ENCODE peak calls at places on chromosomes 12 and 14, in nine cellular contexts. R, D, Z, F, C, I, T, W and G are unnamed samples.

GRCh38 chr14:98444077-98444476 is 827.9 kb downstream of the BCL11B start:
- DNase-seq in R (no peak), D (no peak), Z (no peak), F (no peak), C (no peak), I (peak; percentile 76), T (no peak), W (no peak), G (no peak)

GRCh38 chr12:53221203-53222076 is 10.6 kb downstream of the RARG start:
- DNase-seq in R (peak; percentile 84), D (no peak), Z (peak; percentile 76), F (peak; percentile 79), C (peak; percentile 82), I (peak; percentile 49), T (peak; percentile 78), W (peak; percentile 96), G (peak; percentile 82)

GRCh38 chr12:84198294-84198946 is 714.2 kb downstream of the SLC6A15 start:
- DNase-seq in R (no peak), D (no peak), Z (no peak), F (no peak), C (no peak), I (no peak), T (no peak), W (no peak), G (no peak)

GRCh38 chr12:77494306-77494705 is 336.4 kb upstream of the NAV3 start:
- DNase-seq in R (no peak), D (no peak), Z (no peak), F (no peak), C (no peak), I (no peak), T (no peak), W (no peak), G (no peak)

GRCh38 chr12:41442905-41443304 is 254.8 kb downstream of the PDZRN4 start:
- DNase-seq in R (no peak), D (no peak), Z (peak; percentile 4), F (no peak), C (no peak), I (no peak), T (no peak), W (no peak), G (no peak)

GRCh38 chr14:61152851-61153364 is 128.2 kb downstream of the TMEM30B start:
- DNase-seq in R (no peak), D (no peak), Z (peak; percentile 49), F (no peak), C (no peak), I (no peak), T (no peak), W (no peak), G (no peak)

GRCh38 chr12:48198619-48198973 is 4.5 kb downstream of the OR10AD1 start:
- DNase-seq in R (peak; percentile 64), D (no peak), Z (no peak), F (no peak), C (peak; percentile 39), I (peak; percentile 34), T (peak; percentile 38), W (no peak), G (no peak)

GRCh38 chr14:33950320-33951182 is at the start of gene EGLN3:
- DNase-seq in R (peak; percentile 80), D (peak; percentile 31), Z (peak; percentile 64), F (peak; percentile 82), C (peak; percentile 94), I (no peak), T (peak; percentile 86), W (peak; percentile 98), G (peak; percentile 86)

DNA sequence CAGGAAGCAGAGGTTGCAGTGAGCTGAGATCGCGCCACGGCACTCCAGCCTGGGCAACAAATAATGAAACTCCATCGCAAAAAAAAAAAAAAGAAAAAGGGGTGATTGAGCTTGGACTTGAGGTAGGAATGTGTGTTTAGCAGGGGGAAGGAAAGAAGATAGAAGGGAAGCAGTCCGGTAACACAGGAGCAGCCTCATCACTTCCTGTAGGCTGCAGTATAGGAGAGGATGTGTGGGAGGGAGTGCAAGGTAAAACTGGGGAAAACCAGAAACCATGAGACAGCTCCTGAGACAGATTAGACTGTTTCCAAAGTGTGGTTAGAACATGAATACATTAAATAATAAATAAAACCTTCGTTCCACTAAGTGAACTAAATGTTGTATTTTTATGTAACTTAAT is 49.2 kb downstream of the FGD4 start:
- DNase-seq in R (no peak), D (peak; percentile 23), Z (no peak), F (no peak), C (no peak), I (no peak), T (no peak), W (peak; percentile 22), G (no peak)
- TF ChIP-seq CTCF in R (no peak), D (peak; percentile 51), Z (no peak), F (no peak), C (no peak), I (no peak), T (no peak), W (peak; percentile 29), G (no peak)

GRCh38 chr14:101969480-101969879 is 5.1 kb downstream of the DYNC1H1 start:
- DNase-seq in R (no peak), D (no peak), Z (no peak), F (no peak), C (no peak), I (no peak), T (no peak), W (no peak), G (no peak)

GRCh38 chr14:101973356-101973755 is 9.0 kb downstream of the DYNC1H1 start:
- DNase-seq in R (no peak), D (no peak), Z (no peak), F (no peak), C (no peak), I (no peak), T (no peak), W (no peak), G (no peak)

GRCh38 chr14:101975231-101975630 is 10.9 kb downstream of the DYNC1H1 start:
- DNase-seq in R (no peak), D (no peak), Z (no peak), F (no peak), C (no peak), I (no peak), T (no peak), W (no peak), G (no peak)

GRCh38 chr14:101970830-101971400 is 6.5 kb downstream of the DYNC1H1 start:
- DNase-seq in R (no peak), D (no peak), Z (no peak), F (no peak), C (no peak), I (no peak), T (no peak), W (no peak), G (no peak)

GRCh38 chr14:101972126-101972785 is 7.9 kb downstream of the DYNC1H1 start:
- DNase-seq in R (peak; percentile 79), D (peak; percentile 98), Z (peak; percentile 99), F (no peak), C (peak; percentile 79), I (no peak), T (no peak), W (peak; percentile 71), G (no peak)
- TF ChIP-seq CTCF in R (no peak), D (no peak), Z (no peak), F (no peak), C (no peak), I (no peak), T (no peak), W (no peak), G (no peak)

DNA sequence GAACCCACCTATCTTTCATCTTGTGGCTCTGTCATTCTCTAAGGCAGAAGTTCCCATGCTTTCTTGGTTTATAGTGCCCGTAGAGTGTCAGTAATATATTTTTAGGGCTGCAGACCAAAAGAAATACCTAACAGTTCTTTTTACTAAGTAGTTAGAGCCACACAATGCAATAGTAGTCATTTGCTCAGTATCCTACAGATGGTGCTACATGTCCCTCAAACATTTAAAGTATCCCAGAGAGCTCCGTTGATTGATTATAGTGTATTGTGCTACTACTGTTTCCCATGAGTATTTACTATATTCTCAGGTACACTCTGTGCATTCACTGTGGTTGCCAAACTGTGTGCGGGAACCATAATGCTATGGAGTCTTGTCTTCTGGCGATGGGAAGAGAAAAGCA is 4.7 kb upstream of the PLBD1 start:
- DNase-seq in R (no peak), D (no peak), Z (no peak), F (no peak), C (no peak), I (no peak), T (no peak), W (no peak), G (no peak)
- TF ChIP-seq CTCF in R (no peak), D (peak; percentile 18), Z (no peak), F (peak; percentile 20), C (no peak), I (no peak), T (peak; percentile 39), W (peak; percentile 77), G (no peak)

GRCh38 chr14:90303382-90303943 is 28.3 kb downstream of the NRDE2 start:
- DNase-seq in R (no peak), D (no peak), Z (no peak), F (no peak), C (no peak), I (no peak), T (no peak), W (no peak), G (no peak)

GRCh38 chr14:90301122-90301521 is 30.6 kb downstream of the NRDE2 start:
- DNase-seq in R (no peak), D (no peak), Z (no peak), F (no peak), C (no peak), I (no peak), T (no peak), W (no peak), G (no peak)

GRCh38 chr14:90302529-90303303 is 29.0 kb downstream of the NRDE2 start:
- DNase-seq in R (no peak), D (no peak), Z (no peak), F (no peak), C (no peak), I (no peak), T (no peak), W (peak; percentile 60), G (no peak)

GRCh38 chr14:90300649-90301048 is 31.1 kb downstream of the NRDE2 start:
- DNase-seq in R (no peak), D (no peak), Z (peak; percentile 68), F (no peak), C (no peak), I (no peak), T (no peak), W (no peak), G (no peak)

GRCh38 chr14:90301580-90302181 is 30.1 kb downstream of the NRDE2 start:
- DNase-seq in R (no peak), D (no peak), Z (peak; percentile 66), F (no peak), C (no peak), I (no peak), T (no peak), W (no peak), G (no peak)
- TF ChIP-seq CTCF in R (peak; percentile 54), D (peak; percentile 82), Z (peak; percentile 57), F (peak; percentile 58), C (peak; percentile 48), I (no peak), T (peak; percentile 41), W (peak; percentile 72), G (peak; percentile 44)

GRCh38 chr12:122874081-122874480 is 21.8 kb downstream of the VPS37B start:
- DNase-seq in R (no peak), D (no peak), Z (no peak), F (no peak), C (no peak), I (peak; percentile 62), T (no peak), W (peak; percentile 74), G (no peak)
- TF ChIP-seq CTCF in R (no peak), D (no peak), Z (no peak), F (peak; percentile 15), C (no peak), I (no peak), T (no peak), W (peak; percentile 48), G (no peak)